ENCODE peak calls at places on chromosome 1, in nine cellular contexts. U is stimulated activated naive CD4-positive, alpha-beta T cell treated with Interleukin-2 at 50 U/mL for 16 hours; Y is NCI-H1092 treated with DMSO at 0.1 percent for 48 hours; O is body of pancreas; J is prostate gland; C is cardiac muscle cell; B is ovary; T is GM04504; G is germinal center. V is an unnamed sample.

GRCh38 chr1:92201973-92202372 is 15.7 kb upstream of the C1orf146 start:
- DNase-seq in U (no peak), Y (no peak), O (no peak), J (no peak), C (peak; percentile 24), B (no peak), T (no peak), G (no peak), V (no peak)

GRCh38 chr1:3188150-3188971 is 119.4 kb downstream of the PRDM16 start:
- DNase-seq in U (no peak), Y (no peak), O (peak; percentile 72), J (peak; percentile 50), C (no peak), B (no peak), T (no peak), G (no peak), V (no peak)

GRCh38 chr1:199913313-199913712 is 114.2 kb upstream of the NR5A2 start:
- DNase-seq in U (no peak), Y (no peak), O (no peak), J (no peak), C (no peak), B (no peak), T (no peak), G (no peak), V (no peak)

GRCh38 chr1:163528710-163529348 is 207.1 kb downstream of the NUF2 start:
- DNase-seq in U (no peak), Y (peak; percentile 29), O (peak; percentile 42), J (no peak), C (peak; percentile 44), B (peak; percentile 30), T (peak; percentile 1), G (peak; percentile 6), V (peak; percentile 33)

GRCh38 chr1:119871881-119872280 is 24.4 kb downstream of the ADAM30 start:
- DNase-seq in U (no peak), Y (no peak), O (no peak), J (no peak), C (no peak), B (no peak), T (no peak), G (no peak), V (no peak)

GRCh38 chr1:203268901-203269653 is 36.2 kb upstream of the BTG2 start:
- DNase-seq in U (no peak), Y (peak; percentile 84), O (peak; percentile 49), J (peak; percentile 60), C (peak; percentile 81), B (no peak), T (peak; percentile 41), G (peak; percentile 68), V (no peak)

GRCh38 chr1:116325922-116326321 is 47.1 kb upstream of the ATP1A1 start:
- DNase-seq in U (no peak), Y (no peak), O (no peak), J (no peak), C (no peak), B (no peak), T (no peak), G (no peak), V (no peak)

GRCh38 chr1:228090613-228091081 is 8.1 kb downstream of the ARF1 start:
- DNase-seq in U (no peak), Y (no peak), O (no peak), J (no peak), C (peak; percentile 15), B (no peak), T (no peak), G (no peak), V (no peak)

GRCh38 chr1:156060937-156061636 is at the start of gene RAB25:
- DNase-seq in U (no peak), Y (no peak), O (peak; percentile 91), J (peak; percentile 92), C (no peak), B (no peak), T (no peak), G (no peak), V (no peak)

GRCh38 chr1:40049745-40050144 is 9.2 kb downstream of the CAP1 start:
- DNase-seq in U (no peak), Y (no peak), O (no peak), J (no peak), C (peak; percentile 39), B (no peak), T (no peak), G (no peak), V (no peak)

GRCh38 chr1:57824535-57824934 is 400.7 kb upstream of the DAB1 start:
- DNase-seq in U (no peak), Y (no peak), O (no peak), J (no peak), C (no peak), B (no peak), T (no peak), G (no peak), V (no peak)

GRCh38 chr1:182392045-182393028 is 747 bp upstream of the GLUL start:
- DNase-seq in U (peak; percentile 7), Y (peak; percentile 91), O (peak; percentile 54), J (peak; percentile 34), C (peak; percentile 73), B (no peak), T (peak; percentile 10), G (peak; percentile 35), V (no peak)

GRCh38 chr1:240107058-240107684 is 15.5 kb downstream of the FMN2 start:
- DNase-seq in U (no peak), Y (peak; percentile 34), O (no peak), J (no peak), C (no peak), B (no peak), T (no peak), G (no peak), V (no peak)

GRCh38 chr1:94169126-94169525 is 48.2 kb upstream of the ABCA4 start:
- DNase-seq in U (no peak), Y (no peak), O (no peak), J (no peak), C (no peak), B (no peak), T (no peak), G (no peak), V (no peak)

GRCh38 chr1:154328318-154329151 is 3.2 kb downstream of the ATP8B2 start:
- DNase-seq in U (peak; percentile 90), Y (peak; percentile 72), O (peak; percentile 89), J (peak; percentile 88), C (peak; percentile 77), B (peak; percentile 93), T (peak; percentile 42), G (peak; percentile 82), V (peak; percentile 71)

V was measured in glutamatergic neuron.